ENCODE peak calls at places on chromosomes 3 and 15, in five cellular contexts. R, H, G, F and Q are unnamed samples.

GRCh38 chr3:71067977-71068376 is 515.6 kb downstream of the FOXP1 start:
- DNase-seq in R (no peak), H (no peak), G (no peak), F (no peak), Q (no peak)

GRCh38 chr3:71129611-71130515 is 453.7 kb downstream of the FOXP1 start:
- DNase-seq in R (no peak), H (no peak), G (no peak), F (no peak), Q (no peak)

GRCh38 chr15:62119224-62119925 is 45.7 kb downstream of the C2CD4B start:
- DNase-seq in R (peak; percentile 90), H (no peak), G (no peak), F (no peak), Q (no peak)

GRCh38 chr3:116299646-116300081 is 145.6 kb downstream of the LSAMP start:
- DNase-seq in R (no peak), H (no peak), G (no peak), F (no peak), Q (no peak)

GRCh38 chr3:191431160-191431822 is 29.7 kb upstream of the PYDC2 start:
- DNase-seq in R (no peak), H (no peak), G (no peak), F (no peak), Q (no peak)

GRCh38 chr3:45210308-45211038 is 15.6 kb downstream of the TMEM158 start:
- DNase-seq in R (peak; percentile 62), H (peak; percentile 50), G (peak; percentile 74), F (peak; percentile 58), Q (peak; percentile 79)

GRCh38 chr3:40642812-40643211 is 118.1 kb downstream of the ZNF621 start:
- DNase-seq in R (no peak), H (no peak), G (no peak), F (no peak), Q (no peak)

GRCh38 chr3:38039899-38040261 is 872 bp downstream of the DLEC1 start:
- DNase-seq in R (no peak), H (no peak), G (peak; percentile 56), F (no peak), Q (no peak)

GRCh38 chr3:88003115-88003755 is 55.6 kb downstream of the CGGBP1 start:
- DNase-seq in R (peak; percentile 11), H (no peak), G (peak; percentile 16), F (peak; percentile 32), Q (no peak)

GRCh38 chr3:125395091-125395490 is 20.0 kb upstream of the ZNF148 start:
- DNase-seq in R (no peak), H (no peak), G (no peak), F (no peak), Q (no peak)

GRCh38 chr15:59622289-59622688 is 10.7 kb downstream of the GCNT3 start:
- DNase-seq in R (peak; percentile 92), H (no peak), G (peak; percentile 79), F (peak; percentile 37), Q (peak; percentile 65)

GRCh38 chr15:64856429-64857145 is 14.9 kb downstream of the PLEKHO2 start:
- DNase-seq in R (no peak), H (no peak), G (no peak), F (peak; percentile 44), Q (no peak)

GRCh38 chr3:57143886-57144459 is 21.2 kb downstream of the IL17RD start:
- DNase-seq in R (no peak), H (no peak), G (no peak), F (no peak), Q (no peak)

GRCh38 chr3:195537995-195538394 is 5.1 kb downstream of the PPP1R2 start:
- DNase-seq in R (no peak), H (no peak), G (peak; percentile 31), F (no peak), Q (no peak)

GRCh38 chr3:122094125-122094524 is 39.0 kb downstream of the CD86 start:
- DNase-seq in R (no peak), H (no peak), G (peak; percentile 36), F (no peak), Q (no peak)

GRCh38 chr15:57509121-57509520 is 82.6 kb upstream of the MYZAP start:
- DNase-seq in R (no peak), H (no peak), G (no peak), F (no peak), Q (no peak)

GRCh38 chr15:87816811-87817210 is 439.7 kb downstream of the NTRK3 start:
- DNase-seq in R (peak; percentile 76), H (no peak), G (no peak), F (no peak), Q (no peak)

GRCh38 chr15:69647160-69647513 is 194.5 kb downstream of the RPLP1 start:
- DNase-seq in R (no peak), H (no peak), G (no peak), F (no peak), Q (no peak)

GRCh38 chr3:10026084-10026890 is at the start of gene FANCD2:
- DNase-seq in R (peak; percentile 66), H (peak; percentile 43), G (peak; percentile 90), F (peak; percentile 87), Q (peak; percentile 94)

GRCh38 chr3:59266551-59266950 is 216.7 kb upstream of the CFAP20DC start:
- DNase-seq in R (no peak), H (no peak), G (no peak), F (no peak), Q (no peak)

GRCh38 chr3:134526319-134526718 is 40.5 kb downstream of the CEP63 start:
- DNase-seq in R (no peak), H (no peak), G (no peak), F (no peak), Q (no peak)
- TF ChIP-seq CTCF in R (no peak), H (no peak), G (no peak), F (no peak), Q (no peak)

GRCh38 chr3:131047582-131047981 is 20.9 kb downstream of the NEK11 start:
- DNase-seq in R (no peak), H (no peak), G (no peak), F (no peak), Q (no peak)
- TF ChIP-seq CTCF in R (no peak), H (no peak), G (no peak), F (no peak), Q (no peak)

GRCh38 chr3:31561891-31562290 is 29.2 kb downstream of the STT3B start:
- DNase-seq in R (no peak), H (no peak), G (no peak), F (no peak), Q (no peak)
- TF ChIP-seq CTCF in R (no peak), H (no peak), G (no peak), F (no peak), Q (no peak)

GRCh38 chr15:89034305-89034704 is 54.0 kb upstream of the ABHD2 start:
- DNase-seq in R (peak; percentile 41), H (no peak), G (no peak), F (no peak), Q (no peak)
- TF ChIP-seq CTCF in R (peak; percentile 58), H (no peak), G (peak; percentile 12), F (peak; percentile 43), Q (no peak)

DNA sequence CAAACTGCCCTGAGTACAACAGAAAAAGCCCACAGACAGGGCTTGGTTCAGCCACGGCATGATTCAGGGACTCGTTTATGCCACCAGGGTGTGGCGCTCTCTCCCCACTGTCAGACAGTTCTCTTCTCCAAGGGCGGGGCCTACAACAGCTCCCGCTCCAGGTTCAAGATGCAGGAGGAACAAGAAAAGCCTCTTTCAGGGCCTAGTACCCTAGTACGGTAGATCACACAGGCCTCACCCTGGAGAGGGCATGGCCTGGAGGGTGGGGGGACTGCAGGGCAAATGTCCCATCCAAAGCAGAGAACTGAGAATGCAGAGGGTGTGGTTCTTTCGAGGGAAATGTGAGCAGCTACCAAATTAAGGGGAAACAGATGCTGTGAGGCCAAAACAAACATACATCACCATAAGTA is 12.0 kb downstream of the MESD start:
- DNase-seq in R (no peak), H (no peak), G (peak; percentile 32), F (peak; percentile 63), Q (peak; percentile 87)
- TF ChIP-seq CTCF in R (no peak), H (no peak), G (peak; percentile 25), F (peak; percentile 81), Q (peak; percentile 56)

DNA sequence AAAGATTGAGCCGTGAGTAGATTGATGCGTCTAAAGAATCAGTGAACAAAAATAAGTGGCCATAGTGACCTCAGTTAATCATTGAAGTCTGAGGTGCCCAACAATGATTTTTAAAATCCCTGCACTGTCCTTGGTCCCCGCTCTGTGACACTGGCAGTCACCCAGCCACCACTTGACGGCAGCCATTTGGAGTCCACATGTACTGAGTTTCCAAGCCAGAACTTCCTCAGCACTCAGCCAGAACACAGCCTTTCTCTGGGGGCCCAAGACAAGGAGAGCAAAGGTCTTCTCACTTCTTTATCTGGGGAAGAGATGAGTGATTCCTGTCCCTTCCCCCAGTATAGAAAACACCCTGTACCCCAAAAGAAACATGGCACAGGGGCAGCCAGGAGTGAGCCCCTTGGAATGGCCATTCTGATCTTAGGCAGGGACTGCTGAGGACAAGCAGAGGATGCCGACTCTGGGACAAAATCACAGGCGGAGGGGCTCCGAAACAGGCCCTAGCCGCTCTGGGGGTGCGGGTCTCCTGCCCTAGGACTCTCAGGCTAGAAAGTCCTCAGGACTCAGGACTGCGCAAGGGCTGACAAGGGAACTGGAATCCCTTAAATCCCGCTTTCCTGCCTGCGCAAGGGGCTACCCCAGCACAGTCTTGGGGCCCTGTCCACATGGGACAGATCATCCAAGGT is 12.7 kb downstream of the PAK6 start:
- DNase-seq in R (no peak), H (no peak), G (no peak), F (no peak), Q (no peak)
- TF ChIP-seq CTCF in R (no peak), H (no peak), G (no peak), F (no peak), Q (no peak)

GRCh38 chr3:11655188-11655928 is 11.6 kb upstream of the VGLL4 start:
- DNase-seq in R (no peak), H (no peak), G (peak; percentile 29), F (no peak), Q (peak; percentile 57)
- TF ChIP-seq CTCF in R (no peak), H (no peak), G (no peak), F (peak; percentile 49), Q (no peak)